ENCODE peak calls at places on chromosome 19, in ten cellular contexts. O is lung microvascular endothelial cell; Z is activated naive CD8-positive, alpha-beta T cell treated with anti-CD3 and anti-CD28 coated beads, Interleukin-2, amount 50 U/mL, for 24 hours; X is fibroblast of mammary gland; M is hypothalamus; J is hippocampal formation; V is activated CD8-positive, alpha-beta memory T cell treated with anti-CD3 and anti-CD28 coated beads for 1 hour; L is neural crest cell; R is posterior cingulate gyrus; Q is stimulated activated CD4-positive, alpha-beta T cell treated with anti-CD3 and anti-CD28 coated beads, Interleukin-2, amount 100 ng/mL, for 48 hours. D is an unnamed sample.
A peak's percentile ranks its signal among the peaks of the same experiment; 100 is the strongest.

GRCh38 chr19:29503785-29504184 is 22.0 kb upstream of the VSTM2B start:
- DNase-seq in O (no peak), Z (no peak), X (no peak), M (no peak), J (no peak), V (no peak), L (no peak), R (no peak), Q (no peak), D (no peak)

GRCh38 chr19:30086220-30086619 is 144.2 kb downstream of the URI1 start:
- DNase-seq in O (no peak), Z (no peak), X (no peak), M (no peak), J (no peak), V (no peak), L (no peak), R (no peak), Q (no peak), D (no peak)

GRCh38 chr19:709196-709964 is 645 bp downstream of the PALM start:
- DNase-seq in O (no peak), Z (no peak), X (no peak), M (no peak), J (no peak), V (no peak), L (no peak), R (no peak), Q (no peak), D (no peak)

GRCh38 chr19:32662186-32662585 is 12.8 kb downstream of the ANKRD27 start:
- DNase-seq in O (peak; percentile 91), Z (no peak), X (peak; percentile 75), M (no peak), J (no peak), V (no peak), L (no peak), R (no peak), Q (no peak), D (peak; percentile 54)

GRCh38 chr19:55526216-55527196 is 10.4 kb downstream of the SBK2 start:
- DNase-seq in O (peak; percentile 77), Z (no peak), X (peak; percentile 87), M (no peak), J (no peak), V (no peak), L (no peak), R (no peak), Q (no peak), D (peak; percentile 63)

GRCh38 chr19:17309198-17309961 is at the start of gene DDA1:
- DNase-seq in O (peak; percentile 100), Z (peak; percentile 98), X (peak; percentile 100), M (peak; percentile 99), J (peak; percentile 98), V (peak; percentile 98), L (peak; percentile 96), R (peak; percentile 99), Q (peak; percentile 98), D (peak; percentile 100)

GRCh38 chr19:49786432-49786831 is 19.6 kb downstream of the AP2A1 start:
- DNase-seq in O (no peak), Z (no peak), X (peak; percentile 83), M (no peak), J (no peak), V (no peak), L (no peak), R (no peak), Q (no peak), D (peak; percentile 61)

GRCh38 chr19:43455321-43456113 is 9.9 kb downstream of the LYPD3 start:
- DNase-seq in O (no peak), Z (no peak), X (no peak), M (no peak), J (no peak), V (no peak), L (no peak), R (no peak), Q (no peak), D (no peak)

GRCh38 chr19:52229524-52229923 is 39.7 kb downstream of the PPP2R1A start:
- DNase-seq in O (no peak), Z (no peak), X (no peak), M (no peak), J (no peak), V (no peak), L (no peak), R (no peak), Q (no peak), D (no peak)

GRCh38 chr19:53102701-53103140 is 501 bp downstream of the ZNF160 start:
- DNase-seq in O (no peak), Z (peak; percentile 44), X (peak; percentile 32), M (no peak), J (no peak), V (no peak), L (peak; percentile 3), R (peak; percentile 13), Q (peak; percentile 17), D (peak; percentile 27)

GRCh38 chr19:5330307-5330720 is 10.3 kb downstream of the PTPRS start:
- DNase-seq in O (no peak), Z (no peak), X (no peak), M (no peak), J (no peak), V (no peak), L (no peak), R (no peak), Q (no peak), D (no peak)

GRCh38 chr19:17327068-17327653 is 7.5 kb downstream of the ANO8 start:
- DNase-seq in O (no peak), Z (no peak), X (no peak), M (no peak), J (no peak), V (no peak), L (no peak), R (no peak), Q (no peak), D (no peak)

GRCh38 chr19:13002389-13002898 is 7.2 kb downstream of the NFIX start:
- DNase-seq in O (no peak), Z (no peak), X (no peak), M (peak; percentile 91), J (peak; percentile 96), V (no peak), L (no peak), R (peak; percentile 90), Q (no peak), D (no peak)

GRCh38 chr19:18465214-18465963 is 27.5 kb upstream of the ISYNA1 start:
- DNase-seq in O (no peak), Z (no peak), X (no peak), M (no peak), J (no peak), V (no peak), L (no peak), R (no peak), Q (no peak), D (no peak)

GRCh38 chr19:33432408-33433170 is 59.1 kb downstream of the CEBPG start:
- DNase-seq in O (no peak), Z (no peak), X (no peak), M (no peak), J (no peak), V (no peak), L (no peak), R (peak; percentile 6), Q (no peak), D (no peak)

GRCh38 chr19:8158411-8159074 is 9.2 kb upstream of the FBN3 start:
- DNase-seq in O (peak; percentile 92), Z (peak; percentile 38), X (peak; percentile 80), M (no peak), J (peak; percentile 88), V (no peak), L (peak; percentile 45), R (peak; percentile 31), Q (peak; percentile 39), D (peak; percentile 88)

GRCh38 chr19:3285647-3286176 is 61.3 kb downstream of the CELF5 start:
- DNase-seq in O (no peak), Z (peak; percentile 69), X (peak; percentile 23), M (no peak), J (no peak), V (no peak), L (peak; percentile 40), R (no peak), Q (peak; percentile 42), D (no peak)

GRCh38 chr19:45505151-45505995 is 1.9 kb upstream of the VASP start:
- DNase-seq in O (no peak), Z (no peak), X (no peak), M (no peak), J (no peak), V (no peak), L (no peak), R (no peak), Q (no peak), D (peak; percentile 56)

GRCh38 chr19:41745761-41746160 is 9.6 kb upstream of the CEACAM6 start:
- DNase-seq in O (no peak), Z (no peak), X (no peak), M (no peak), J (no peak), V (no peak), L (no peak), R (no peak), Q (no peak), D (no peak)

GRCh38 chr19:46542428-46543230 is 47.0 kb upstream of the PNMA8B start:
- DNase-seq in O (peak; percentile 91), Z (peak; percentile 84), X (peak; percentile 88), M (peak; percentile 72), J (peak; percentile 85), V (peak; percentile 47), L (peak; percentile 89), R (peak; percentile 90), Q (peak; percentile 78), D (peak; percentile 93)

GRCh38 chr19:2171349-2172145 is 7.8 kb downstream of the DOT1L start:
- DNase-seq in O (no peak), Z (peak; percentile 92), X (peak; percentile 47), M (no peak), J (no peak), V (no peak), L (no peak), R (no peak), Q (peak; percentile 71), D (peak; percentile 23)

GRCh38 chr19:43564800-43565199 is 10.5 kb downstream of the XRCC1 start:
- DNase-seq in O (no peak), Z (no peak), X (no peak), M (no peak), J (no peak), V (no peak), L (no peak), R (peak; percentile 57), Q (no peak), D (no peak)

GRCh38 chr19:38733493-38734175 is 10.6 kb downstream of the CAPN12 start:
- DNase-seq in O (peak; percentile 33), Z (no peak), X (no peak), M (no peak), J (no peak), V (no peak), L (no peak), R (peak; percentile 5), Q (no peak), D (no peak)

GRCh38 chr19:19606021-19606420 is 12.5 kb downstream of the PBX4 start:
- DNase-seq in O (no peak), Z (no peak), X (no peak), M (no peak), J (no peak), V (no peak), L (no peak), R (no peak), Q (no peak), D (no peak)

GRCh38 chr19:36009220-36009619 is 607 bp upstream of the SYNE4 start:
- DNase-seq in O (peak; percentile 62), Z (peak; percentile 66), X (peak; percentile 54), M (no peak), J (peak; percentile 25), V (no peak), L (peak; percentile 49), R (peak; percentile 73), Q (peak; percentile 49), D (peak; percentile 46)

GRCh38 chr19:49710372-49710951 is 19.5 kb downstream of the CPT1C start:
- DNase-seq in O (no peak), Z (no peak), X (peak; percentile 92), M (no peak), J (no peak), V (no peak), L (no peak), R (no peak), Q (no peak), D (peak; percentile 51)

GRCh38 chr19:2291185-2291751 is 9.3 kb upstream of the PEAK3 start:
- DNase-seq in O (peak; percentile 38), Z (no peak), X (no peak), M (no peak), J (no peak), V (no peak), L (peak; percentile 62), R (no peak), Q (no peak), D (no peak)

GRCh38 chr19:40718774-40719391 is 2.0 kb downstream of the ITPKC start:
- DNase-seq in O (peak; percentile 51), Z (peak; percentile 19), X (peak; percentile 67), M (no peak), J (no peak), V (no peak), L (no peak), R (no peak), Q (no peak), D (peak; percentile 44)